ENCODE peak calls at places on chromosomes 7 and 10, in nine cellular contexts. One of them, this sample, is unnamed.

GRCh38 chr10:44958196-44958896 is 1.3 kb upstream of the RASSF4 start:
- DNase-seq in heart left ventricle: peak; percentile 32
- DNase-seq in astrocyte of the spinal cord: no peak
- DNase-seq in lower leg skin: peak; percentile 78
- DNase-seq in GM12878: no peak
- DNase-seq in Calu3: no peak
- DNase-seq in brain microvascular endothelial cell: peak; percentile 78
- DNase-seq in BJ: peak; percentile 9
- DNase-seq in heart right ventricle: no peak
- DNase-seq in this sample: peak; percentile 53

GRCh38 chr10:70331486-70332268 is 47.9 kb upstream of the NPFFR1 start:
- DNase-seq in lower leg skin: no peak
- DNase-seq in GM12878: peak; percentile 72
- DNase-seq in astrocyte of the spinal cord: peak; percentile 92
- DNase-seq in heart left ventricle: peak; percentile 63
- DNase-seq in Calu3: peak; percentile 81
- DNase-seq in BJ: peak; percentile 73
- DNase-seq in heart right ventricle: peak; percentile 43
- DNase-seq in brain microvascular endothelial cell: peak; percentile 90
- DNase-seq in this sample: peak; percentile 96

GRCh38 chr7:51246258-51247245 is 70.1 kb downstream of the COBL start:
- DNase-seq in Calu3: no peak
- DNase-seq in heart right ventricle: peak; percentile 82
- DNase-seq in brain microvascular endothelial cell: no peak
- DNase-seq in BJ: no peak
- DNase-seq in GM12878: no peak
- DNase-seq in astrocyte of the spinal cord: no peak
- DNase-seq in lower leg skin: peak; percentile 72
- DNase-seq in heart left ventricle: peak; percentile 87
- DNase-seq in this sample: no peak

GRCh38 chr10:49552277-49552676 is 13.4 kb upstream of the ERCC6 start:
- DNase-seq in brain microvascular endothelial cell: peak; percentile 81
- DNase-seq in heart right ventricle: no peak
- DNase-seq in lower leg skin: no peak
- DNase-seq in heart left ventricle: no peak
- DNase-seq in Calu3: no peak
- DNase-seq in GM12878: no peak
- DNase-seq in BJ: peak; percentile 87
- DNase-seq in astrocyte of the spinal cord: peak; percentile 80
- DNase-seq in this sample: peak; percentile 93

GRCh38 chr7:82010416-82010815 is 240.6 kb upstream of the HGF start:
- DNase-seq in BJ: no peak
- DNase-seq in brain microvascular endothelial cell: no peak
- DNase-seq in astrocyte of the spinal cord: no peak
- DNase-seq in lower leg skin: no peak
- DNase-seq in GM12878: no peak
- DNase-seq in heart right ventricle: no peak
- DNase-seq in Calu3: no peak
- DNase-seq in heart left ventricle: no peak
- DNase-seq in this sample: no peak

GRCh38 chr7:7667187-7667586 is 26.6 kb downstream of the UMAD1 start:
- DNase-seq in BJ: no peak
- DNase-seq in heart right ventricle: no peak
- DNase-seq in Calu3: no peak
- DNase-seq in astrocyte of the spinal cord: no peak
- DNase-seq in brain microvascular endothelial cell: no peak
- DNase-seq in GM12878: no peak
- DNase-seq in heart left ventricle: no peak
- DNase-seq in lower leg skin: no peak
- DNase-seq in this sample: no peak

GRCh38 chr10:32373496-32373895 is 26.5 kb upstream of the EPC1 start:
- DNase-seq in Calu3: no peak
- DNase-seq in lower leg skin: no peak
- DNase-seq in GM12878: no peak
- DNase-seq in astrocyte of the spinal cord: no peak
- DNase-seq in brain microvascular endothelial cell: no peak
- DNase-seq in heart right ventricle: no peak
- DNase-seq in heart left ventricle: no peak
- DNase-seq in BJ: no peak
- DNase-seq in this sample: no peak

GRCh38 chr7:2519119-2519930 is at the start of gene LFNG:
- DNase-seq in astrocyte of the spinal cord: peak; percentile 90
- DNase-seq in lower leg skin: peak; percentile 96
- DNase-seq in GM12878: peak; percentile 32
- DNase-seq in brain microvascular endothelial cell: peak; percentile 71
- DNase-seq in BJ: peak; percentile 35
- DNase-seq in heart left ventricle: peak; percentile 92
- DNase-seq in Calu3: peak; percentile 97
- DNase-seq in heart right ventricle: peak; percentile 89
- DNase-seq in this sample: peak; percentile 68

GRCh38 chr10:1654811-1655356 is 82.4 kb downstream of the ADARB2 start:
- DNase-seq in astrocyte of the spinal cord: no peak
- DNase-seq in brain microvascular endothelial cell: no peak
- DNase-seq in GM12878: no peak
- DNase-seq in BJ: no peak
- DNase-seq in Calu3: no peak
- DNase-seq in lower leg skin: peak; percentile 56
- DNase-seq in heart left ventricle: no peak
- DNase-seq in heart right ventricle: no peak
- DNase-seq in this sample: no peak

GRCh38 chr7:19116121-19117080 is 1.0 kb downstream of the TWIST1 start:
- DNase-seq in Calu3: peak; percentile 35
- DNase-seq in astrocyte of the spinal cord: peak; percentile 60
- DNase-seq in BJ: no peak
- DNase-seq in GM12878: no peak
- DNase-seq in lower leg skin: peak; percentile 86
- DNase-seq in heart left ventricle: peak; percentile 21
- DNase-seq in heart right ventricle: peak; percentile 28
- DNase-seq in brain microvascular endothelial cell: peak; percentile 27
- DNase-seq in this sample: peak; percentile 75

GRCh38 chr7:143396625-143397556 is 11.8 kb downstream of the EPHA1 start:
- DNase-seq in astrocyte of the spinal cord: no peak
- DNase-seq in GM12878: no peak
- DNase-seq in BJ: no peak
- DNase-seq in heart right ventricle: no peak
- DNase-seq in brain microvascular endothelial cell: no peak
- DNase-seq in heart left ventricle: peak; percentile 18
- DNase-seq in Calu3: no peak
- DNase-seq in lower leg skin: peak; percentile 84
- DNase-seq in this sample: peak; percentile 68

GRCh38 chr7:36119005-36119711 is 33.9 kb upstream of the EEPD1 start:
- DNase-seq in GM12878: no peak
- DNase-seq in astrocyte of the spinal cord: peak; percentile 95
- DNase-seq in BJ: peak; percentile 79
- DNase-seq in lower leg skin: no peak
- DNase-seq in heart right ventricle: no peak
- DNase-seq in heart left ventricle: no peak
- DNase-seq in brain microvascular endothelial cell: peak; percentile 98
- DNase-seq in Calu3: peak; percentile 71
- DNase-seq in this sample: peak; percentile 99

GRCh38 chr10:102133373-102134195 is 744 bp downstream of the PPRC1 start:
- DNase-seq in lower leg skin: peak; percentile 93
- DNase-seq in brain microvascular endothelial cell: peak; percentile 60
- DNase-seq in BJ: no peak
- DNase-seq in heart left ventricle: peak; percentile 82
- DNase-seq in GM12878: no peak
- DNase-seq in astrocyte of the spinal cord: peak; percentile 66
- DNase-seq in Calu3: peak; percentile 69
- DNase-seq in heart right ventricle: peak; percentile 67
- DNase-seq in this sample: peak; percentile 70

GRCh38 chr7:47602272-47603004 is 20.5 kb upstream of the TNS3 start:
- DNase-seq in heart left ventricle: no peak
- DNase-seq in brain microvascular endothelial cell: no peak
- DNase-seq in astrocyte of the spinal cord: no peak
- DNase-seq in BJ: no peak
- DNase-seq in GM12878: no peak
- DNase-seq in heart right ventricle: no peak
- DNase-seq in Calu3: no peak
- DNase-seq in lower leg skin: no peak
- DNase-seq in this sample: no peak

DNA sequence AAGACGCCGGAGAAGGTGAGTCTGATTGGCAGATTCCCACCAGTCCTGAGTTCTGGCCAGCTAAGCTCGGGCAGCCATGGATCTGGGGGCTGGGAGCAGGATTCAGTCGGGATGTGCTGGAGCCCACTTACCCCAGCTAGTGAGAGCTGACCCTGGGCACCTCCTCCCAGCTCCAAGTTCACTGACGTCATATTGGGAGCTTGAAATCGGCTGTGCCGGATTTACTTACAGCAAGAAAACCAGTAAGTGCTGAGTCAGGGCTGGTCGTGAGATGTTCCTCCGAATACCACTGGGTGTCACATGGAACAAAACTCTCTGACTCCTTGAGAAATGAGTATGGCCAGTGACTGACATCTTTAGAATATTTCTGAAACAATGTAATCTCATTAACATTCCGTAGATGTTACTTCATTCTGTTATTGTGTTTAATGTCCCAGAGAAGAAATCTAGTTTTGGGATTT is 621.2 kb downstream of the SDK1 start:
- DNase-seq in Calu3: peak; percentile 67
- DNase-seq in lower leg skin: no peak
- DNase-seq in heart right ventricle: no peak
- DNase-seq in heart left ventricle: no peak
- DNase-seq in GM12878: no peak
- DNase-seq in brain microvascular endothelial cell: peak; percentile 99
- DNase-seq in astrocyte of the spinal cord: peak; percentile 94
- DNase-seq in BJ: no peak
- DNase-seq in this sample: peak; percentile 55
- TF ChIP-seq CTCF in Calu3: peak; percentile 44
- TF ChIP-seq CTCF in lower leg skin: no peak
- TF ChIP-seq CTCF in heart right ventricle: no peak
- TF ChIP-seq CTCF in heart left ventricle: peak; percentile 15
- TF ChIP-seq CTCF in GM12878: no peak
- TF ChIP-seq CTCF in brain microvascular endothelial cell: peak; percentile 58
- TF ChIP-seq CTCF in astrocyte of the spinal cord: peak; percentile 36
- TF ChIP-seq CTCF in BJ: no peak
- TF ChIP-seq CTCF in this sample: no peak

GRCh38 chr10:124249812-124250432 is 156.5 kb upstream of the CHST15 start:
- DNase-seq in lower leg skin: peak; percentile 79
- DNase-seq in GM12878: no peak
- DNase-seq in astrocyte of the spinal cord: no peak
- DNase-seq in Calu3: no peak
- DNase-seq in heart left ventricle: peak; percentile 4
- DNase-seq in BJ: no peak
- DNase-seq in heart right ventricle: no peak
- DNase-seq in brain microvascular endothelial cell: no peak
- DNase-seq in this sample: no peak
- TF ChIP-seq CTCF in lower leg skin: no peak
- TF ChIP-seq CTCF in GM12878: peak; percentile 21
- TF ChIP-seq CTCF in astrocyte of the spinal cord: peak; percentile 22
- TF ChIP-seq CTCF in Calu3: no peak
- TF ChIP-seq CTCF in heart left ventricle: no peak
- TF ChIP-seq CTCF in BJ: peak; percentile 19
- TF ChIP-seq CTCF in heart right ventricle: no peak
- TF ChIP-seq CTCF in brain microvascular endothelial cell: peak; percentile 38
- TF ChIP-seq CTCF in this sample: peak; percentile 6

GRCh38 chr10:28411648-28412047 is 108.8 kb upstream of the MPP7 start:
- DNase-seq in BJ: no peak
- DNase-seq in heart left ventricle: no peak
- DNase-seq in lower leg skin: no peak
- DNase-seq in astrocyte of the spinal cord: no peak
- DNase-seq in GM12878: no peak
- DNase-seq in brain microvascular endothelial cell: no peak
- DNase-seq in Calu3: no peak
- DNase-seq in heart right ventricle: no peak
- DNase-seq in this sample: no peak

GRCh38 chr10:28408237-28408777 is 105.4 kb upstream of the MPP7 start:
- DNase-seq in BJ: no peak
- DNase-seq in heart left ventricle: no peak
- DNase-seq in astrocyte of the spinal cord: no peak
- DNase-seq in GM12878: no peak
- DNase-seq in brain microvascular endothelial cell: no peak
- DNase-seq in lower leg skin: no peak
- DNase-seq in Calu3: no peak
- DNase-seq in heart right ventricle: no peak
- DNase-seq in this sample: no peak

GRCh38 chr10:28411136-28411460 is 108.2 kb upstream of the MPP7 start:
- DNase-seq in heart right ventricle: no peak
- DNase-seq in astrocyte of the spinal cord: no peak
- DNase-seq in BJ: no peak
- DNase-seq in lower leg skin: no peak
- DNase-seq in heart left ventricle: no peak
- DNase-seq in Calu3: no peak
- DNase-seq in GM12878: no peak
- DNase-seq in brain microvascular endothelial cell: no peak
- DNase-seq in this sample: no peak

GRCh38 chr10:28410420-28411135 is 107.7 kb upstream of the MPP7 start:
- DNase-seq in lower leg skin: no peak
- DNase-seq in GM12878: no peak
- DNase-seq in heart left ventricle: no peak
- DNase-seq in astrocyte of the spinal cord: no peak
- DNase-seq in brain microvascular endothelial cell: no peak
- DNase-seq in heart right ventricle: no peak
- DNase-seq in BJ: no peak
- DNase-seq in Calu3: no peak
- DNase-seq in this sample: no peak
- TF ChIP-seq CTCF in lower leg skin: no peak
- TF ChIP-seq CTCF in GM12878: peak; percentile 9
- TF ChIP-seq CTCF in heart left ventricle: no peak
- TF ChIP-seq CTCF in astrocyte of the spinal cord: peak; percentile 19
- TF ChIP-seq CTCF in brain microvascular endothelial cell: peak; percentile 45
- TF ChIP-seq CTCF in heart right ventricle: no peak
- TF ChIP-seq CTCF in BJ: peak; percentile 19
- TF ChIP-seq CTCF in Calu3: no peak
- TF ChIP-seq CTCF in this sample: no peak

GRCh38 chr7:104984591-104985258 is 29.3 kb upstream of the KMT2E start:
- DNase-seq in GM12878: no peak
- DNase-seq in Calu3: no peak
- DNase-seq in astrocyte of the spinal cord: no peak
- DNase-seq in lower leg skin: no peak
- DNase-seq in heart right ventricle: no peak
- DNase-seq in heart left ventricle: no peak
- DNase-seq in brain microvascular endothelial cell: no peak
- DNase-seq in BJ: no peak
- DNase-seq in this sample: no peak

GRCh38 chr7:104985259-104985617 is 28.8 kb upstream of the KMT2E start:
- DNase-seq in heart right ventricle: no peak
- DNase-seq in brain microvascular endothelial cell: no peak
- DNase-seq in lower leg skin: no peak
- DNase-seq in astrocyte of the spinal cord: no peak
- DNase-seq in heart left ventricle: no peak
- DNase-seq in BJ: no peak
- DNase-seq in Calu3: no peak
- DNase-seq in GM12878: no peak
- DNase-seq in this sample: no peak

GRCh38 chr7:104982308-104982755 is 31.7 kb upstream of the KMT2E start:
- DNase-seq in heart right ventricle: no peak
- DNase-seq in Calu3: no peak
- DNase-seq in GM12878: no peak
- DNase-seq in brain microvascular endothelial cell: no peak
- DNase-seq in heart left ventricle: no peak
- DNase-seq in BJ: no peak
- DNase-seq in astrocyte of the spinal cord: no peak
- DNase-seq in lower leg skin: no peak
- DNase-seq in this sample: peak; percentile 42

GRCh38 chr7:104982773-104983619 is 31.0 kb upstream of the KMT2E start:
- DNase-seq in astrocyte of the spinal cord: no peak
- DNase-seq in BJ: no peak
- DNase-seq in heart left ventricle: no peak
- DNase-seq in brain microvascular endothelial cell: no peak
- DNase-seq in Calu3: no peak
- DNase-seq in GM12878: no peak
- DNase-seq in heart right ventricle: no peak
- DNase-seq in lower leg skin: no peak
- DNase-seq in this sample: no peak

GRCh38 chr7:104983620-104984539 is 30.1 kb upstream of the KMT2E start:
- DNase-seq in heart right ventricle: peak; percentile 90
- DNase-seq in heart left ventricle: peak; percentile 92
- DNase-seq in GM12878: peak; percentile 42
- DNase-seq in Calu3: peak; percentile 75
- DNase-seq in lower leg skin: peak; percentile 97
- DNase-seq in astrocyte of the spinal cord: peak; percentile 90
- DNase-seq in BJ: peak; percentile 35
- DNase-seq in brain microvascular endothelial cell: peak; percentile 74
- DNase-seq in this sample: peak; percentile 81
- TF ChIP-seq CTCF in heart right ventricle: peak; percentile 33
- TF ChIP-seq CTCF in heart left ventricle: peak; percentile 56
- TF ChIP-seq CTCF in GM12878: peak; percentile 36
- TF ChIP-seq CTCF in Calu3: no peak
- TF ChIP-seq CTCF in lower leg skin: no peak
- TF ChIP-seq CTCF in astrocyte of the spinal cord: peak; percentile 52
- TF ChIP-seq CTCF in BJ: peak; percentile 64
- TF ChIP-seq CTCF in brain microvascular endothelial cell: peak; percentile 73
- TF ChIP-seq CTCF in this sample: peak; percentile 62

This sample was measured in fibroblast of the aortic adventitia.